ENCODE peak calls at places on chromosomes 2 and 18, in seven cellular contexts. I is Caco-2, G is ecto neural progenitor cell, A is SW480, F is cardiac fibroblast, L is A549, Q is NT2/D1. Y is an unnamed sample.

GRCh38 chr2:220682616-220683015 is 889.5 kb downstream of the EPHA4 start:
- DNase-seq in I (no peak), G (no peak), A (no peak), F (no peak), L (peak), Q (no peak), Y (peak)

GRCh38 chr2:46977266-46977665 is 61.7 kb upstream of the MCFD2 start:
- DNase-seq in I (no peak), G (no peak), A (no peak), F (no peak), L (no peak), Q (no peak), Y (no peak)

GRCh38 chr2:7829241-7829640 is 852.6 kb upstream of the ID2 start:
- DNase-seq in I (no peak), G (no peak), A (no peak), F (no peak), L (no peak), Q (no peak), Y (no peak)

GRCh38 chr2:69139778-69140177 is 126.8 kb downstream of the ANTXR1 start:
- DNase-seq in I (no peak), G (no peak), A (no peak), F (no peak), L (no peak), Q (no peak), Y (no peak)

GRCh38 chr2:240889601-240890560 is 6.1 kb downstream of the MAB21L4 start:
- DNase-seq in I (no peak), G (no peak), A (no peak), F (no peak), L (no peak), Q (no peak), Y (no peak)

GRCh38 chr2:62485780-62486765 is 19.9 kb downstream of the TMEM17 start:
- DNase-seq in I (no peak), G (no peak), A (no peak), F (peak), L (no peak), Q (no peak), Y (peak)

GRCh38 chr2:11949732-11950503 is 203.5 kb downstream of the LPIN1 start:
- DNase-seq in I (no peak), G (no peak), A (no peak), F (no peak), L (no peak), Q (no peak), Y (no peak)

GRCh38 chr2:157333304-157334047 is 7.9 kb upstream of the ERMN start:
- DNase-seq in I (no peak), G (no peak), A (no peak), F (no peak), L (no peak), Q (no peak), Y (no peak)

GRCh38 chr18:37253424-37254255 is 312.0 kb downstream of the CELF4 start:
- DNase-seq in I (peak), G (peak), A (no peak), F (no peak), L (no peak), Q (no peak), Y (no peak)

GRCh38 chr2:232382331-232383225 is 4.0 kb downstream of the ALPP start:
- DNase-seq in I (no peak), G (no peak), A (no peak), F (no peak), L (no peak), Q (no peak), Y (peak)

GRCh38 chr18:50287028-50287440 is 458 bp downstream of the CXXC1 start:
- DNase-seq in I (no peak), G (peak), A (no peak), F (no peak), L (no peak), Q (no peak), Y (no peak)

GRCh38 chr2:45669109-45669508 is 17.6 kb downstream of the PRKCE start:
- DNase-seq in I (no peak), G (no peak), A (no peak), F (peak), L (no peak), Q (no peak), Y (peak)

GRCh38 chr18:9362869-9363268 is 28.3 kb downstream of the TWSG1 start:
- DNase-seq in I (peak), G (no peak), A (peak), F (no peak), L (peak), Q (no peak), Y (peak)

Y was measured in NCI-H226.